ENCODE peak calls at places on chromosomes 16 and 17, in seven cellular contexts. One of them, this sample, is unnamed.

GRCh38 chr16:2532494-2533141 is 1.4 kb upstream of the CEMP1 start:
- DNase-seq in anterior cingulate cortex: peak
- DNase-seq in lung microvascular endothelial cell: peak
- DNase-seq in C1 segment of cervical spinal cord: no peak
- DNase-seq in naive B cell: peak
- DNase-seq in BE2C: peak
- DNase-seq in fibroblast of the conjunctiva: no peak
- DNase-seq in this sample: no peak

GRCh38 chr16:14486520-14487303 is 143.3 kb downstream of the PARN start:
- DNase-seq in BE2C: peak
- DNase-seq in lung microvascular endothelial cell: peak
- DNase-seq in anterior cingulate cortex: peak
- DNase-seq in naive B cell: no peak
- DNase-seq in fibroblast of the conjunctiva: peak
- DNase-seq in C1 segment of cervical spinal cord: peak
- DNase-seq in this sample: peak

GRCh38 chr16:79403534-79403933 is 197.0 kb downstream of the MAF start:
- DNase-seq in naive B cell: no peak
- DNase-seq in fibroblast of the conjunctiva: no peak
- DNase-seq in C1 segment of cervical spinal cord: no peak
- DNase-seq in lung microvascular endothelial cell: no peak
- DNase-seq in BE2C: no peak
- DNase-seq in anterior cingulate cortex: no peak
- DNase-seq in this sample: no peak

GRCh38 chr17:1108810-1109605 is 70.8 kb downstream of the ABR start:
- DNase-seq in naive B cell: peak
- DNase-seq in BE2C: peak
- DNase-seq in anterior cingulate cortex: peak
- DNase-seq in fibroblast of the conjunctiva: no peak
- DNase-seq in lung microvascular endothelial cell: peak
- DNase-seq in C1 segment of cervical spinal cord: no peak
- DNase-seq in this sample: no peak

GRCh38 chr17:44007346-44008204 is 3.2 kb downstream of the NAGS start:
- DNase-seq in C1 segment of cervical spinal cord: no peak
- DNase-seq in fibroblast of the conjunctiva: no peak
- DNase-seq in naive B cell: no peak
- DNase-seq in BE2C: no peak
- DNase-seq in anterior cingulate cortex: no peak
- DNase-seq in lung microvascular endothelial cell: no peak
- DNase-seq in this sample: no peak

GRCh38 chr17:79809530-79810137 is 12.8 kb upstream of the CBX8 start:
- DNase-seq in lung microvascular endothelial cell: no peak
- DNase-seq in anterior cingulate cortex: no peak
- DNase-seq in naive B cell: no peak
- DNase-seq in C1 segment of cervical spinal cord: no peak
- DNase-seq in fibroblast of the conjunctiva: no peak
- DNase-seq in BE2C: no peak
- DNase-seq in this sample: no peak

GRCh38 chr17:58279736-58280479 is 827 bp downstream of the MPO start:
- DNase-seq in C1 segment of cervical spinal cord: no peak
- DNase-seq in naive B cell: no peak
- DNase-seq in BE2C: no peak
- DNase-seq in fibroblast of the conjunctiva: no peak
- DNase-seq in anterior cingulate cortex: no peak
- DNase-seq in lung microvascular endothelial cell: no peak
- DNase-seq in this sample: no peak

GRCh38 chr17:28864991-28865849 is 10.4 kb downstream of the ERAL1 start:
- DNase-seq in C1 segment of cervical spinal cord: no peak
- DNase-seq in anterior cingulate cortex: no peak
- DNase-seq in naive B cell: no peak
- DNase-seq in fibroblast of the conjunctiva: no peak
- DNase-seq in BE2C: no peak
- DNase-seq in lung microvascular endothelial cell: peak
- DNase-seq in this sample: no peak

This sample was measured in occipital lobe.